ENCODE peak calls at places on chromosomes 16 and 17, in four cellular contexts. One of them, this sample, is unnamed.

GRCh38 chr16:12096162-12096781 is 119.7 kb downstream of the SNX29 start:
- DNase-seq in activated gamma-delta T cell treated with Interleukin-2 at 50 U/mL for 16 hours: no peak
- DNase-seq in foreskin melanocyte: no peak
- DNase-seq in fibroblast of lung: peak
- DNase-seq in this sample: peak

GRCh38 chr17:77400445-77400870 is 259.7 kb downstream of the SEC14L1 start:
- DNase-seq in activated gamma-delta T cell treated with Interleukin-2 at 50 U/mL for 16 hours: peak
- DNase-seq in foreskin melanocyte: no peak
- DNase-seq in fibroblast of lung: no peak
- DNase-seq in this sample: no peak

GRCh38 chr16:69123894-69124293 is 8.5 kb downstream of the CHTF8 start:
- DNase-seq in activated gamma-delta T cell treated with Interleukin-2 at 50 U/mL for 16 hours: peak
- DNase-seq in foreskin melanocyte: peak
- DNase-seq in fibroblast of lung: peak
- DNase-seq in this sample: peak

GRCh38 chr17:313231-313630 is 39.4 kb downstream of the RPH3AL start:
- DNase-seq in activated gamma-delta T cell treated with Interleukin-2 at 50 U/mL for 16 hours: no peak
- DNase-seq in foreskin melanocyte: no peak
- DNase-seq in fibroblast of lung: no peak
- DNase-seq in this sample: no peak

GRCh38 chr17:78971764-78972506 is 7.8 kb downstream of the LGALS3BP start:
- DNase-seq in activated gamma-delta T cell treated with Interleukin-2 at 50 U/mL for 16 hours: no peak
- DNase-seq in foreskin melanocyte: no peak
- DNase-seq in fibroblast of lung: no peak
- DNase-seq in this sample: no peak

GRCh38 chr16:27492588-27492979 is 57.1 kb downstream of the GTF3C1 start:
- DNase-seq in activated gamma-delta T cell treated with Interleukin-2 at 50 U/mL for 16 hours: no peak
- DNase-seq in foreskin melanocyte: no peak
- DNase-seq in fibroblast of lung: no peak
- DNase-seq in this sample: no peak

GRCh38 chr17:18967806-18968744 is 16.1 kb downstream of the SLC5A10 start:
- DNase-seq in activated gamma-delta T cell treated with Interleukin-2 at 50 U/mL for 16 hours: no peak
- DNase-seq in foreskin melanocyte: no peak
- DNase-seq in fibroblast of lung: no peak
- DNase-seq in this sample: peak

GRCh38 chr17:39754161-39754957 is 16.6 kb downstream of the GRB7 start:
- DNase-seq in activated gamma-delta T cell treated with Interleukin-2 at 50 U/mL for 16 hours: peak
- DNase-seq in foreskin melanocyte: peak
- DNase-seq in fibroblast of lung: peak
- DNase-seq in this sample: peak

GRCh38 chr17:68601565-68602266 is 549 bp upstream of the FAM20A start:
- DNase-seq in activated gamma-delta T cell treated with Interleukin-2 at 50 U/mL for 16 hours: no peak
- DNase-seq in foreskin melanocyte: no peak
- DNase-seq in fibroblast of lung: no peak
- DNase-seq in this sample: no peak

GRCh38 chr16:65117701-65118448 is 4.0 kb downstream of the CDH11 start:
- DNase-seq in activated gamma-delta T cell treated with Interleukin-2 at 50 U/mL for 16 hours: no peak
- DNase-seq in foreskin melanocyte: peak
- DNase-seq in fibroblast of lung: peak
- DNase-seq in this sample: peak

GRCh38 chr16:75228143-75228976 is 9.6 kb downstream of the CTRB1 start:
- DNase-seq in activated gamma-delta T cell treated with Interleukin-2 at 50 U/mL for 16 hours: no peak
- DNase-seq in foreskin melanocyte: no peak
- DNase-seq in fibroblast of lung: no peak
- DNase-seq in this sample: no peak

GRCh38 chr17:77145635-77146632 is 5.2 kb downstream of the SEC14L1 start:
- DNase-seq in activated gamma-delta T cell treated with Interleukin-2 at 50 U/mL for 16 hours: no peak
- DNase-seq in foreskin melanocyte: peak
- DNase-seq in fibroblast of lung: peak
- DNase-seq in this sample: peak

GRCh38 chr16:24497405-24497804 is 42.0 kb upstream of the RBBP6 start:
- DNase-seq in activated gamma-delta T cell treated with Interleukin-2 at 50 U/mL for 16 hours: no peak
- DNase-seq in foreskin melanocyte: no peak
- DNase-seq in fibroblast of lung: peak
- DNase-seq in this sample: peak

GRCh38 chr16:56605475-56605874 is 2.9 kb upstream of the MT2A start:
- DNase-seq in activated gamma-delta T cell treated with Interleukin-2 at 50 U/mL for 16 hours: no peak
- DNase-seq in foreskin melanocyte: no peak
- DNase-seq in fibroblast of lung: no peak
- DNase-seq in this sample: no peak

GRCh38 chr17:65278050-65278819 is 141.1 kb downstream of the RGS9 start:
- DNase-seq in activated gamma-delta T cell treated with Interleukin-2 at 50 U/mL for 16 hours: peak
- DNase-seq in foreskin melanocyte: peak
- DNase-seq in fibroblast of lung: peak
- DNase-seq in this sample: peak

This sample was measured in epithelial cell of esophagus.